ENCODE peak calls at places on chromosome 15, in five cellular contexts. One of them, this sample, is unnamed. For H3K4me1, the result is how much of the 10 kb centered on the place peaks cover.

GRCh38 chr15:50251638-50252182 is 13.8 kb downstream of the HDC start:
- DNase-seq in endothelial cell of umbilical vein: no peak
- DNase-seq in body of pancreas: no peak
- DNase-seq in prostate gland: no peak
- DNase-seq in uterus: no peak
- DNase-seq in this sample: no peak

GRCh38 chr15:74994236-74994635 is 1.1 kb upstream of the SCAMP5 start:
- DNase-seq in endothelial cell of umbilical vein: no peak
- DNase-seq in body of pancreas: no peak
- DNase-seq in prostate gland: no peak
- DNase-seq in uterus: no peak
- DNase-seq in this sample: no peak

GRCh38 chr15:34160735-34161134 is 49.2 kb downstream of the KATNBL1 start:
- DNase-seq in endothelial cell of umbilical vein: no peak
- DNase-seq in body of pancreas: no peak
- DNase-seq in prostate gland: no peak
- DNase-seq in uterus: no peak
- DNase-seq in this sample: no peak

GRCh38 chr15:61037031-61037430 is 192.1 kb downstream of the RORA start:
- DNase-seq in endothelial cell of umbilical vein: peak
- DNase-seq in body of pancreas: no peak
- DNase-seq in prostate gland: no peak
- DNase-seq in uterus: no peak
- DNase-seq in this sample: no peak

GRCh38 chr15:95912280-95912625 is 418.2 kb upstream of the NR2F2 start:
- DNase-seq in endothelial cell of umbilical vein: no peak
- DNase-seq in body of pancreas: no peak
- DNase-seq in prostate gland: no peak
- DNase-seq in uterus: no peak
- DNase-seq in this sample: no peak

GRCh38 chr15:27592036-27592725 is 506.9 kb downstream of the OCA2 start:
- DNase-seq in endothelial cell of umbilical vein: no peak
- DNase-seq in body of pancreas: no peak
- DNase-seq in prostate gland: no peak
- DNase-seq in uterus: no peak
- DNase-seq in this sample: no peak

GRCh38 chr15:94592495-94592894 is 361.1 kb downstream of the MCTP2 start:
- DNase-seq in endothelial cell of umbilical vein: no peak
- DNase-seq in body of pancreas: no peak
- DNase-seq in prostate gland: no peak
- DNase-seq in uterus: no peak
- DNase-seq in this sample: no peak

GRCh38 chr15:100199711-100200286 is 142.0 kb downstream of the ADAMTS17 start:
- DNase-seq in endothelial cell of umbilical vein: no peak
- DNase-seq in body of pancreas: no peak
- DNase-seq in prostate gland: no peak
- DNase-seq in uterus: no peak
- DNase-seq in this sample: no peak

GRCh38 chr15:90701880-90702630 is 15.1 kb upstream of the BLM start:
- DNase-seq in endothelial cell of umbilical vein: no peak
- DNase-seq in body of pancreas: no peak
- DNase-seq in prostate gland: no peak
- DNase-seq in uterus: no peak
- DNase-seq in this sample: no peak

GRCh38 chr15:39154136-39154770 is 426.6 kb upstream of the THBS1 start:
- DNase-seq in endothelial cell of umbilical vein: no peak
- DNase-seq in body of pancreas: no peak
- DNase-seq in prostate gland: no peak
- DNase-seq in uterus: no peak
- DNase-seq in this sample: no peak

GRCh38 chr15:64686130-64686735 is 89.2 kb downstream of the RBPMS2 start:
- DNase-seq in endothelial cell of umbilical vein: peak
- DNase-seq in body of pancreas: peak
- DNase-seq in prostate gland: no peak
- DNase-seq in uterus: no peak
- DNase-seq in this sample: no peak

GRCh38 chr15:82663186-82663600 is 16.0 kb upstream of the CPEB1 start:
- DNase-seq in endothelial cell of umbilical vein: peak
- DNase-seq in body of pancreas: peak
- DNase-seq in prostate gland: no peak
- DNase-seq in uterus: no peak
- DNase-seq in this sample: no peak

GRCh38 chr15:74724570-74725240 is 623 bp downstream of the CYP1A1 start:
- DNase-seq in endothelial cell of umbilical vein: no peak
- DNase-seq in body of pancreas: no peak
- DNase-seq in prostate gland: no peak
- DNase-seq in uterus: no peak
- DNase-seq in this sample: no peak

GRCh38 chr15:23663232-23663631 is 15.6 kb upstream of the MAGEL2 start:
- DNase-seq in endothelial cell of umbilical vein: no peak
- DNase-seq in body of pancreas: no peak
- DNase-seq in prostate gland: no peak
- DNase-seq in uterus: no peak
- DNase-seq in this sample: no peak

GRCh38 chr15:48963524-48964113 is at the start of gene SHC4:
- DNase-seq in endothelial cell of umbilical vein: peak
- DNase-seq in body of pancreas: peak
- DNase-seq in prostate gland: peak
- DNase-seq in uterus: peak
- DNase-seq in this sample: peak

GRCh38 chr15:93200448-93201226 is 111.6 kb upstream of the RGMA start:
- DNase-seq in endothelial cell of umbilical vein: no peak
- DNase-seq in body of pancreas: no peak
- DNase-seq in prostate gland: no peak
- DNase-seq in uterus: peak
- DNase-seq in this sample: no peak

GRCh38 chr15:99967841-99968371 is 234.7 kb upstream of the LYSMD4 start:
- DNase-seq in endothelial cell of umbilical vein: no peak
- DNase-seq in body of pancreas: no peak
- DNase-seq in prostate gland: peak
- DNase-seq in uterus: no peak
- DNase-seq in this sample: no peak

GRCh38 chr15:52556524-52556923 is 12.3 kb downstream of the ARPP19 start:
- DNase-seq in endothelial cell of umbilical vein: no peak
- DNase-seq in body of pancreas: no peak
- DNase-seq in prostate gland: no peak
- DNase-seq in uterus: no peak
- DNase-seq in this sample: no peak

GRCh38 chr15:52558196-52558595 is 10.6 kb downstream of the ARPP19 start:
- DNase-seq in endothelial cell of umbilical vein: peak
- DNase-seq in body of pancreas: no peak
- DNase-seq in prostate gland: no peak
- DNase-seq in uterus: no peak
- DNase-seq in this sample: no peak

GRCh38 chr15:52559022-52559421 is 9.8 kb downstream of the ARPP19 start:
- DNase-seq in endothelial cell of umbilical vein: no peak
- DNase-seq in body of pancreas: no peak
- DNase-seq in prostate gland: no peak
- DNase-seq in uterus: no peak
- DNase-seq in this sample: no peak

GRCh38 chr15:52557242-52557641 is 11.6 kb downstream of the ARPP19 start:
- DNase-seq in endothelial cell of umbilical vein: no peak
- DNase-seq in body of pancreas: no peak
- DNase-seq in prostate gland: no peak
- DNase-seq in uterus: no peak
- DNase-seq in this sample: no peak

GRCh38 chr15:52559583-52559982 is 9.2 kb downstream of the ARPP19 start:
- DNase-seq in endothelial cell of umbilical vein: no peak
- DNase-seq in body of pancreas: no peak
- DNase-seq in prostate gland: no peak
- DNase-seq in uterus: no peak
- DNase-seq in this sample: no peak
- TF ChIP-seq POLR2A in endothelial cell of umbilical vein: no peak
- TF ChIP-seq POLR2A in body of pancreas: no peak
- TF ChIP-seq POLR2A in prostate gland: no peak
- TF ChIP-seq POLR2A in uterus: no peak
- TF ChIP-seq POLR2A in this sample: no peak

GRCh38 chr15:68204776-68205557 is at the start of gene CALML4:
- DNase-seq in endothelial cell of umbilical vein: peak
- DNase-seq in body of pancreas: peak
- DNase-seq in prostate gland: peak
- DNase-seq in uterus: peak
- DNase-seq in this sample: peak
- H3K4me1 ChIP-seq in endothelial cell of umbilical vein: under half
- H3K4me1 ChIP-seq in body of pancreas: under half
- H3K4me1 ChIP-seq in prostate gland: under half
- H3K4me1 ChIP-seq in uterus: under half
- H3K4me1 ChIP-seq in this sample: under half

GRCh38 chr15:77029166-77030041 is 34.5 kb downstream of the PSTPIP1 start:
- DNase-seq in endothelial cell of umbilical vein: no peak
- DNase-seq in body of pancreas: peak
- DNase-seq in prostate gland: no peak
- DNase-seq in uterus: no peak
- DNase-seq in this sample: peak
- TF ChIP-seq POLR2A in endothelial cell of umbilical vein: no peak
- TF ChIP-seq POLR2A in body of pancreas: no peak
- TF ChIP-seq POLR2A in prostate gland: no peak
- TF ChIP-seq POLR2A in uterus: no peak
- TF ChIP-seq POLR2A in this sample: no peak

GRCh38 chr15:89409184-89409992 is 74.8 kb upstream of the POLG start:
- DNase-seq in endothelial cell of umbilical vein: no peak
- DNase-seq in body of pancreas: no peak
- DNase-seq in prostate gland: no peak
- DNase-seq in uterus: no peak
- DNase-seq in this sample: no peak
- H3K4me1 ChIP-seq in endothelial cell of umbilical vein: under half
- H3K4me1 ChIP-seq in body of pancreas: under half
- H3K4me1 ChIP-seq in prostate gland: under half
- H3K4me1 ChIP-seq in uterus: under half
- H3K4me1 ChIP-seq in this sample: under half

GRCh38 chr15:40459391-40460015 is 11.3 kb upstream of the CHST14 start:
- DNase-seq in endothelial cell of umbilical vein: no peak
- DNase-seq in body of pancreas: no peak
- DNase-seq in prostate gland: no peak
- DNase-seq in uterus: no peak
- DNase-seq in this sample: no peak
- TF ChIP-seq POLR2A in endothelial cell of umbilical vein: no peak
- TF ChIP-seq POLR2A in body of pancreas: no peak
- TF ChIP-seq POLR2A in prostate gland: no peak
- TF ChIP-seq POLR2A in uterus: no peak
- TF ChIP-seq POLR2A in this sample: no peak

GRCh38 chr15:86382341-86382740 is 302.7 kb downstream of the AGBL1 start:
- DNase-seq in endothelial cell of umbilical vein: no peak
- DNase-seq in body of pancreas: no peak
- DNase-seq in prostate gland: no peak
- DNase-seq in uterus: no peak
- DNase-seq in this sample: no peak

GRCh38 chr15:86384191-86384590 is 304.5 kb downstream of the AGBL1 start:
- DNase-seq in endothelial cell of umbilical vein: no peak
- DNase-seq in body of pancreas: no peak
- DNase-seq in prostate gland: no peak
- DNase-seq in uterus: no peak
- DNase-seq in this sample: no peak
- H3K4me1 ChIP-seq in endothelial cell of umbilical vein: under half
- H3K4me1 ChIP-seq in body of pancreas: under half
- H3K4me1 ChIP-seq in prostate gland: under half
- H3K4me1 ChIP-seq in uterus: under half
- H3K4me1 ChIP-seq in this sample: under half

GRCh38 chr15:41897327-41897726 is 3.5 kb upstream of the SPTBN5 start:
- DNase-seq in endothelial cell of umbilical vein: no peak
- DNase-seq in body of pancreas: no peak
- DNase-seq in prostate gland: no peak
- DNase-seq in uterus: no peak
- DNase-seq in this sample: peak

GRCh38 chr15:41900526-41901380 is 6.9 kb upstream of the SPTBN5 start:
- DNase-seq in endothelial cell of umbilical vein: no peak
- DNase-seq in body of pancreas: no peak
- DNase-seq in prostate gland: no peak
- DNase-seq in uterus: no peak
- DNase-seq in this sample: no peak

GRCh38 chr15:41896566-41896965 is 2.7 kb upstream of the SPTBN5 start:
- DNase-seq in endothelial cell of umbilical vein: no peak
- DNase-seq in body of pancreas: no peak
- DNase-seq in prostate gland: no peak
- DNase-seq in uterus: no peak
- DNase-seq in this sample: no peak

GRCh38 chr15:41903782-41904181 is 9.9 kb upstream of the SPTBN5 start:
- DNase-seq in endothelial cell of umbilical vein: no peak
- DNase-seq in body of pancreas: no peak
- DNase-seq in prostate gland: no peak
- DNase-seq in uterus: no peak
- DNase-seq in this sample: no peak

DNA sequence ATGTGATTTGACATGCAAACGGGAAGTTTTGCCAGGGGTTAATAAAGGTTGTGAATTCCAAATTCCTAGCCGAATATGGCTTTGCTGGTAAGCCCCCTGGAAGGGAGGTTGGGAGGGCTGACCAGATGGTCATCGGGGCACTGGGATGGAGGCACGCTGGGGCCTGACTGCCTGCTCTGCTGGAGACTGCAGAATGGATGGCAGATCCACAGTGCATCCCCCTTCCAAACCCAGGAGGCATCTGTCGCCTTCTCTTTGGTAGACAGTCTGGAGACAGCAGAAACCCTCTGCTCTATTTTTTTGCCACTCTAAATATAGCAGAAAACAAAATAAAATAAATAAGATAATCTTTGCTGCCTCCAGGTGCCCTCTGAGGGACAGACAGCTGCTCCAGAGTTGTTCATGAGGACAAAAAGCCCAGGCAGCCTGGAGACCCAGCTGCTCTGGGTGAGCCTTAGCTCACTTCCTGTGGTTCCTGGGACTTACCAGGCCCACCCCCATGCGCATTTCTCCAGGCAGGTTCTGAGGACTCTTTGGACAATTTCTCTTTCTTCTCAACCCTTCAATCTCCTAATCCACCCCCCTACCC is 6.1 kb upstream of the SPTBN5 start:
- DNase-seq in endothelial cell of umbilical vein: no peak
- DNase-seq in body of pancreas: no peak
- DNase-seq in prostate gland: no peak
- DNase-seq in uterus: no peak
- DNase-seq in this sample: peak
- TF ChIP-seq POLR2A in endothelial cell of umbilical vein: no peak
- TF ChIP-seq POLR2A in body of pancreas: no peak
- TF ChIP-seq POLR2A in prostate gland: no peak
- TF ChIP-seq POLR2A in uterus: no peak
- TF ChIP-seq POLR2A in this sample: no peak

DNA sequence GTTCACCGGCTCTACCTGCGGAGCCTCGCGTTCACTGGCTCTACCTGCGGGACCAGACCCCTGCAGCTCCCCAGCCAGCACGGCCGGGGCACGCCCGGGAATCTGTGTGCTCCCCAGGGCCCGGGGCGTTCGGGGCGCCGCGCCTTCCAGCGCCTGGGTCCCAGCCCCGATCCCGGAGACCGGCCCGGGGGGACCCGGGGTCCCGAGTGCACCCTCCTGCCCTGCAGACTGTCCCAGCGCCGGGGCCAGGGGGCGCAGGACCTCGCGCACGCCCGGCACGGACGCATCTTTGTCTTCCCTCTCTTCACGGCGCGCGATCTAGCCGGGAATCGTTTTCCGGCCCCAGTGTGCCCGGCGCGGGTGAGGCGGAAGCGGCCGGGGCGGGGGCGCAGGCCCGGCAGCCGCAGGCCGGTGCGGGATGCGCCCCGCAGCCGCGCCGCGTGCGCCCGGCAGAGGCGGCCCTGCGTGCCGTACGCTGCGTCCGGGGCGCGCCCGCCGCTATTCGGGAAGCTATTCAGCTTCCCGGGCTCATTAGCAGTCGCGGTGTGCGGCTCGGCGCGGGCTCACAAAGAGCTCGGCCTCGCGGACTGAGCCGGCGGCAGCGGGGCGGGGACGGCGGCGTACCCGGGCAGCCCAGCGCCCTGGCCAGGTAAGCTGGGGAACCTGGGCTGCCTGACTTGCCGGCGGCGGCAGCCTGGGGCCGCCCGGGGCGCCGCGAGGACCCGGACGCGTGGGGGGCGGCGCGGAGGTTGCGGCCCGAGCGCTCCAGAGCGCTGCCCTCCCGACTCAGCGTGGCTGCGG is at the start of gene APBA2:
- DNase-seq in endothelial cell of umbilical vein: no peak
- DNase-seq in body of pancreas: peak
- DNase-seq in prostate gland: no peak
- DNase-seq in uterus: no peak
- DNase-seq in this sample: no peak
- H3K4me1 ChIP-seq in endothelial cell of umbilical vein: under half
- H3K4me1 ChIP-seq in body of pancreas: under half
- H3K4me1 ChIP-seq in prostate gland: under half
- H3K4me1 ChIP-seq in uterus: under half
- H3K4me1 ChIP-seq in this sample: under half